ENCODE peak calls at places on chromosomes 13 and 19, in nine cellular contexts. One of them, this sample, is unnamed. For H3K4me1, the result is how much of the 10 kb centered on the place peaks cover.

GRCh38 chr13:32165791-32166190 is 134.2 kb downstream of the FRY start:
- DNase-seq in gastrocnemius medialis: no peak
- DNase-seq in psoas muscle: no peak
- DNase-seq in uterus: no peak
- DNase-seq in IMR-90: no peak
- DNase-seq in stomach: no peak
- DNase-seq in mammary epithelial cell: peak
- DNase-seq in heart left ventricle: peak
- DNase-seq in iPS DF 6.9: no peak
- DNase-seq in this sample: no peak

GRCh38 chr19:15911599-15912237 is 13.8 kb upstream of the CYP4F2 start:
- DNase-seq in stomach: peak
- DNase-seq in heart left ventricle: no peak
- DNase-seq in mammary epithelial cell: no peak
- DNase-seq in gastrocnemius medialis: no peak
- DNase-seq in uterus: no peak
- DNase-seq in iPS DF 6.9: no peak
- DNase-seq in psoas muscle: no peak
- DNase-seq in IMR-90: no peak
- DNase-seq in this sample: no peak

GRCh38 chr13:80055804-80056203 is 285.1 kb downstream of the SPRY2 start:
- DNase-seq in mammary epithelial cell: no peak
- DNase-seq in psoas muscle: no peak
- DNase-seq in iPS DF 6.9: no peak
- DNase-seq in gastrocnemius medialis: no peak
- DNase-seq in IMR-90: no peak
- DNase-seq in heart left ventricle: no peak
- DNase-seq in stomach: no peak
- DNase-seq in uterus: no peak
- DNase-seq in this sample: no peak

GRCh38 chr13:41056996-41057711 is 4.2 kb upstream of the WBP4 start:
- DNase-seq in gastrocnemius medialis: no peak
- DNase-seq in stomach: no peak
- DNase-seq in mammary epithelial cell: no peak
- DNase-seq in uterus: no peak
- DNase-seq in IMR-90: no peak
- DNase-seq in psoas muscle: no peak
- DNase-seq in heart left ventricle: no peak
- DNase-seq in iPS DF 6.9: no peak
- DNase-seq in this sample: no peak

GRCh38 chr13:40570930-40571329 is 95.5 kb downstream of the FOXO1 start:
- DNase-seq in mammary epithelial cell: no peak
- DNase-seq in stomach: no peak
- DNase-seq in IMR-90: no peak
- DNase-seq in gastrocnemius medialis: no peak
- DNase-seq in iPS DF 6.9: no peak
- DNase-seq in uterus: no peak
- DNase-seq in psoas muscle: no peak
- DNase-seq in heart left ventricle: no peak
- DNase-seq in this sample: no peak

GRCh38 chr13:99258946-99259345 is 767 bp upstream of the GPR18 start:
- DNase-seq in stomach: no peak
- DNase-seq in IMR-90: no peak
- DNase-seq in uterus: no peak
- DNase-seq in heart left ventricle: no peak
- DNase-seq in psoas muscle: no peak
- DNase-seq in mammary epithelial cell: no peak
- DNase-seq in iPS DF 6.9: no peak
- DNase-seq in gastrocnemius medialis: no peak
- DNase-seq in this sample: no peak

GRCh38 chr13:82900453-82900852 is 981.8 kb downstream of the SLITRK1 start:
- DNase-seq in IMR-90: no peak
- DNase-seq in psoas muscle: no peak
- DNase-seq in iPS DF 6.9: no peak
- DNase-seq in uterus: no peak
- DNase-seq in gastrocnemius medialis: no peak
- DNase-seq in mammary epithelial cell: no peak
- DNase-seq in stomach: no peak
- DNase-seq in heart left ventricle: no peak
- DNase-seq in this sample: no peak

GRCh38 chr19:46413262-46414031 is at the start of gene CCDC8:
- DNase-seq in uterus: peak
- DNase-seq in gastrocnemius medialis: peak
- DNase-seq in iPS DF 6.9: peak
- DNase-seq in stomach: no peak
- DNase-seq in psoas muscle: peak
- DNase-seq in mammary epithelial cell: peak
- DNase-seq in IMR-90: peak
- DNase-seq in heart left ventricle: peak
- DNase-seq in this sample: peak

GRCh38 chr13:51674276-51674675 is 90.0 kb downstream of the WDFY2 start:
- DNase-seq in psoas muscle: no peak
- DNase-seq in uterus: no peak
- DNase-seq in heart left ventricle: no peak
- DNase-seq in gastrocnemius medialis: no peak
- DNase-seq in mammary epithelial cell: peak
- DNase-seq in IMR-90: no peak
- DNase-seq in iPS DF 6.9: peak
- DNase-seq in stomach: peak
- DNase-seq in this sample: no peak

GRCh38 chr13:85896516-85897450 is 97.6 kb upstream of the SLITRK6 start:
- DNase-seq in mammary epithelial cell: peak
- DNase-seq in gastrocnemius medialis: no peak
- DNase-seq in IMR-90: peak
- DNase-seq in psoas muscle: no peak
- DNase-seq in heart left ventricle: no peak
- DNase-seq in stomach: no peak
- DNase-seq in uterus: no peak
- DNase-seq in iPS DF 6.9: no peak
- DNase-seq in this sample: no peak

GRCh38 chr19:54191671-54192453 is 754 bp downstream of the TSEN34 start:
- DNase-seq in psoas muscle: no peak
- DNase-seq in mammary epithelial cell: no peak
- DNase-seq in stomach: no peak
- DNase-seq in IMR-90: peak
- DNase-seq in gastrocnemius medialis: no peak
- DNase-seq in iPS DF 6.9: no peak
- DNase-seq in heart left ventricle: no peak
- DNase-seq in uterus: no peak
- DNase-seq in this sample: peak

GRCh38 chr19:29259153-29259552 is 46.2 kb upstream of the UQCRFS1 start:
- DNase-seq in psoas muscle: no peak
- DNase-seq in iPS DF 6.9: no peak
- DNase-seq in IMR-90: no peak
- DNase-seq in gastrocnemius medialis: no peak
- DNase-seq in mammary epithelial cell: no peak
- DNase-seq in stomach: no peak
- DNase-seq in uterus: no peak
- DNase-seq in heart left ventricle: no peak
- DNase-seq in this sample: no peak

GRCh38 chr19:50252111-50252886 is 48.9 kb downstream of the MYH14 start:
- DNase-seq in psoas muscle: no peak
- DNase-seq in IMR-90: no peak
- DNase-seq in stomach: no peak
- DNase-seq in uterus: no peak
- DNase-seq in heart left ventricle: no peak
- DNase-seq in iPS DF 6.9: no peak
- DNase-seq in mammary epithelial cell: no peak
- DNase-seq in gastrocnemius medialis: no peak
- DNase-seq in this sample: peak

GRCh38 chr13:94351292-94352000 is 128.0 kb downstream of the DCT start:
- DNase-seq in heart left ventricle: no peak
- DNase-seq in psoas muscle: no peak
- DNase-seq in gastrocnemius medialis: no peak
- DNase-seq in mammary epithelial cell: no peak
- DNase-seq in IMR-90: peak
- DNase-seq in stomach: no peak
- DNase-seq in iPS DF 6.9: no peak
- DNase-seq in uterus: no peak
- DNase-seq in this sample: no peak

GRCh38 chr13:64912141-64912540 is 2318.0 kb downstream of the PCDH9 start:
- DNase-seq in psoas muscle: no peak
- DNase-seq in uterus: no peak
- DNase-seq in iPS DF 6.9: no peak
- DNase-seq in stomach: no peak
- DNase-seq in gastrocnemius medialis: no peak
- DNase-seq in IMR-90: peak
- DNase-seq in mammary epithelial cell: peak
- DNase-seq in heart left ventricle: no peak
- DNase-seq in this sample: no peak

GRCh38 chr13:44573071-44573470 is 3.1 kb downstream of the TSC22D1 start:
- DNase-seq in IMR-90: no peak
- DNase-seq in psoas muscle: no peak
- DNase-seq in gastrocnemius medialis: no peak
- DNase-seq in heart left ventricle: no peak
- DNase-seq in iPS DF 6.9: no peak
- DNase-seq in uterus: no peak
- DNase-seq in mammary epithelial cell: no peak
- DNase-seq in stomach: no peak
- DNase-seq in this sample: no peak

GRCh38 chr13:106522112-106522511 is 13.3 kb downstream of the EFNB2 start:
- DNase-seq in psoas muscle: no peak
- DNase-seq in IMR-90: no peak
- DNase-seq in heart left ventricle: no peak
- DNase-seq in mammary epithelial cell: peak
- DNase-seq in iPS DF 6.9: no peak
- DNase-seq in uterus: no peak
- DNase-seq in gastrocnemius medialis: no peak
- DNase-seq in stomach: no peak
- DNase-seq in this sample: no peak

GRCh38 chr13:106525865-106526264 is 9.6 kb downstream of the EFNB2 start:
- DNase-seq in uterus: no peak
- DNase-seq in heart left ventricle: no peak
- DNase-seq in mammary epithelial cell: no peak
- DNase-seq in IMR-90: no peak
- DNase-seq in gastrocnemius medialis: no peak
- DNase-seq in stomach: no peak
- DNase-seq in psoas muscle: no peak
- DNase-seq in iPS DF 6.9: no peak
- DNase-seq in this sample: no peak

GRCh38 chr13:106522898-106523525 is 12.4 kb downstream of the EFNB2 start:
- DNase-seq in mammary epithelial cell: peak
- DNase-seq in gastrocnemius medialis: no peak
- DNase-seq in psoas muscle: no peak
- DNase-seq in iPS DF 6.9: no peak
- DNase-seq in IMR-90: no peak
- DNase-seq in stomach: no peak
- DNase-seq in heart left ventricle: no peak
- DNase-seq in uterus: no peak
- DNase-seq in this sample: no peak

GRCh38 chr13:106523566-106523965 is 11.9 kb downstream of the EFNB2 start:
- DNase-seq in heart left ventricle: no peak
- DNase-seq in uterus: no peak
- DNase-seq in gastrocnemius medialis: no peak
- DNase-seq in mammary epithelial cell: peak
- DNase-seq in iPS DF 6.9: no peak
- DNase-seq in stomach: no peak
- DNase-seq in IMR-90: no peak
- DNase-seq in psoas muscle: no peak
- DNase-seq in this sample: no peak

DNA sequence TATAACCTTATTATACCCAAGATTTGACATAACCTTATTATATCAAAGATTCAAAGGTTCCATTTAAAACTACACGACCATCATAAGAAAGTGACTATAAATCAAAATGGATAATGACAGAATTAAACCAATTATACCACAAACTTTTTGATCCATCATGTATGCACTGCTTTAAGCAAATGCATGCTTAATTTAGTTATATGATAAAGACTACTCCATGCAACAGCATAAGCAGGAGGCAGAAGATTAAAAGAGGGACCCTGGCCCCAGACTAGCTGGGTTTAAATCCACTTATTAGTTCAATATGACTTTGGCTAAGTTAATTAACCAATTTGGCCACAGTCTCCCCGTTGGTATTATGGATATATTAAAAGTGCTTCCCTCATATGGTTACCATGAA is 11.4 kb downstream of the EFNB2 start:
- DNase-seq in gastrocnemius medialis: no peak
- DNase-seq in stomach: no peak
- DNase-seq in heart left ventricle: no peak
- DNase-seq in IMR-90: no peak
- DNase-seq in psoas muscle: no peak
- DNase-seq in uterus: no peak
- DNase-seq in iPS DF 6.9: no peak
- DNase-seq in mammary epithelial cell: no peak
- DNase-seq in this sample: no peak
- H3K4me1 ChIP-seq in gastrocnemius medialis: under half
- H3K4me1 ChIP-seq in stomach: under half
- H3K4me1 ChIP-seq in heart left ventricle: under half
- H3K4me1 ChIP-seq in IMR-90: under half
- H3K4me1 ChIP-seq in psoas muscle: under half
- H3K4me1 ChIP-seq in uterus: under half
- H3K4me1 ChIP-seq in iPS DF 6.9: under half
- H3K4me1 ChIP-seq in mammary epithelial cell: under half
- H3K4me1 ChIP-seq in this sample: under half

GRCh38 chr13:50075619-50076097 is 60.4 kb downstream of the KCNRG start:
- DNase-seq in heart left ventricle: no peak
- DNase-seq in stomach: no peak
- DNase-seq in psoas muscle: no peak
- DNase-seq in IMR-90: no peak
- DNase-seq in iPS DF 6.9: no peak
- DNase-seq in uterus: no peak
- DNase-seq in mammary epithelial cell: peak
- DNase-seq in gastrocnemius medialis: no peak
- DNase-seq in this sample: no peak
- H3K4me3 ChIP-seq in heart left ventricle: no peak
- H3K4me3 ChIP-seq in stomach: no peak
- H3K4me3 ChIP-seq in psoas muscle: no peak
- H3K4me3 ChIP-seq in IMR-90: no peak
- H3K4me3 ChIP-seq in iPS DF 6.9: no peak
- H3K4me3 ChIP-seq in uterus: no peak
- H3K4me3 ChIP-seq in mammary epithelial cell: peak
- H3K4me3 ChIP-seq in gastrocnemius medialis: no peak
- H3K4me3 ChIP-seq in this sample: no peak

GRCh38 chr19:2328401-2329161 is at the start of the genes LSM7 and SPPL2B:
- DNase-seq in uterus: peak
- DNase-seq in IMR-90: peak
- DNase-seq in mammary epithelial cell: peak
- DNase-seq in heart left ventricle: peak
- DNase-seq in stomach: peak
- DNase-seq in gastrocnemius medialis: peak
- DNase-seq in iPS DF 6.9: no peak
- DNase-seq in psoas muscle: peak
- DNase-seq in this sample: peak
- H3K4me1 ChIP-seq in uterus: under half
- H3K4me1 ChIP-seq in IMR-90: under half
- H3K4me1 ChIP-seq in mammary epithelial cell: under half
- H3K4me1 ChIP-seq in heart left ventricle: under half
- H3K4me1 ChIP-seq in stomach: half or more
- H3K4me1 ChIP-seq in gastrocnemius medialis: half or more
- H3K4me1 ChIP-seq in iPS DF 6.9: under half
- H3K4me1 ChIP-seq in psoas muscle: under half
- H3K4me1 ChIP-seq in this sample: under half

DNA sequence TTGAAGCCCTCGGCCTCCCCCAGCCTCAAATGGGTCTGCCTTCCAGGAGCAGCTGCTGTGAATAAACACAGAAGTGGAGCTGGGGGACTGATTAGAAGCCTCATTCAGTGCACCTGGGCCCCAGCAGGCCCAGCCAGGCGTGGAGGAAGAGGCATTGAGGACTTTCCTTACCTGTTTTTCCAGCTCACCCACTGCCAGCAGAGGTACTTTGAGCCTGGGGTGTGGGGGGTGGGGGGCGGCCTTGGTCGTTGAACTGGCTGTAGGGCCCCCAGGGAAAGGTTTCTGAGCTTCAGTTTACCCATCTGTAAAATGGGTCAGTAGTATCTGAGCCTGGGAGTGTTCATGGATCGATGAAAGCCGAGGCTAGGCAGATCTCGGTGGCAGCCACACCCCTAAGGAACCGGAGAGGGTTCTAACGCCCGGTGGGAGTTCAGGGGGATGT is 1.5 kb downstream of the CERS4 start:
- DNase-seq in uterus: no peak
- DNase-seq in mammary epithelial cell: no peak
- DNase-seq in iPS DF 6.9: no peak
- DNase-seq in gastrocnemius medialis: no peak
- DNase-seq in IMR-90: no peak
- DNase-seq in stomach: no peak
- DNase-seq in psoas muscle: no peak
- DNase-seq in heart left ventricle: no peak
- DNase-seq in this sample: no peak
- H3K4me3 ChIP-seq in uterus: peak
- H3K4me3 ChIP-seq in mammary epithelial cell: no peak
- H3K4me3 ChIP-seq in iPS DF 6.9: peak
- H3K4me3 ChIP-seq in gastrocnemius medialis: no peak
- H3K4me3 ChIP-seq in IMR-90: no peak
- H3K4me3 ChIP-seq in stomach: peak
- H3K4me3 ChIP-seq in psoas muscle: no peak
- H3K4me3 ChIP-seq in heart left ventricle: peak
- H3K4me3 ChIP-seq in this sample: no peak